ENCODE peak calls at places on chromosomes 13 and 19, in six cellular contexts. Z, L, O, U, S and N are unnamed samples.

GRCh38 chr13:30898721-30899188 is 7.3 kb upstream of the MEDAG start:
- DNase-seq in Z (peak), L (peak), O (no peak), U (no peak), S (no peak), N (no peak)

GRCh38 chr13:40401911-40402776 is 264.3 kb downstream of the FOXO1 start:
- DNase-seq in Z (peak), L (peak), O (peak), U (peak), S (no peak), N (no peak)

GRCh38 chr19:47697863-47698609 is 15.2 kb upstream of the EHD2 start:
- DNase-seq in Z (peak), L (peak), O (peak), U (peak), S (peak), N (peak)

GRCh38 chr13:77196052-77196618 is 130.8 kb downstream of the MYCBP2 start:
- DNase-seq in Z (peak), L (no peak), O (no peak), U (no peak), S (no peak), N (no peak)

GRCh38 chr13:21986602-21987001 is 315.7 kb downstream of the FGF9 start:
- DNase-seq in Z (no peak), L (no peak), O (peak), U (no peak), S (no peak), N (no peak)

GRCh38 chr13:50244913-50245574 is 229.8 kb downstream of the KCNRG start:
- DNase-seq in Z (peak), L (peak), O (no peak), U (no peak), S (peak), N (no peak)

GRCh38 chr19:12794196-12794921 is 3.1 kb downstream of the JUNB start:
- DNase-seq in Z (no peak), L (peak), O (no peak), U (no peak), S (no peak), N (no peak)

GRCh38 chr13:66532146-66532545 is 698.0 kb downstream of the PCDH9 start:
- DNase-seq in Z (peak), L (peak), O (no peak), U (no peak), S (no peak), N (no peak)

GRCh38 chr13:85236431-85236830 is 562.8 kb downstream of the SLITRK6 start:
- DNase-seq in Z (peak), L (peak), O (no peak), U (no peak), S (no peak), N (no peak)

GRCh38 chr13:44591316-44591715 is 15.2 kb upstream of the TSC22D1 start:
- DNase-seq in Z (no peak), L (no peak), O (no peak), U (no peak), S (no peak), N (no peak)

GRCh38 chr19:10166046-10166445 is 28.7 kb downstream of the DNMT1 start:
- DNase-seq in Z (no peak), L (no peak), O (no peak), U (no peak), S (no peak), N (no peak)

GRCh38 chr13:21354721-21355120 is 104.4 kb downstream of the ZDHHC20 start:
- DNase-seq in Z (no peak), L (no peak), O (no peak), U (no peak), S (no peak), N (no peak)

GRCh38 chr13:77563110-77563509 is 27.6 kb downstream of the SCEL start:
- DNase-seq in Z (peak), L (no peak), O (no peak), U (no peak), S (no peak), N (no peak)

GRCh38 chr19:33677745-33678426 is 56.1 kb downstream of the CHST8 start:
- DNase-seq in Z (no peak), L (no peak), O (no peak), U (no peak), S (no peak), N (no peak)

GRCh38 chr13:41495044-41495443 is 37.7 kb downstream of the RGCC start:
- DNase-seq in Z (no peak), L (no peak), O (no peak), U (no peak), S (no peak), N (no peak)

GRCh38 chr13:111156421-111156820 is 41.3 kb downstream of the ARHGEF7 start:
- DNase-seq in Z (no peak), L (no peak), O (no peak), U (no peak), S (no peak), N (no peak)

GRCh38 chr13:73772449-73773186 is 361.6 kb downstream of the KLF12 start:
- DNase-seq in Z (no peak), L (no peak), O (no peak), U (no peak), S (no peak), N (no peak)